ENCODE peak calls at places on chromosomes 2 and 18, in four cellular contexts. J is GM12865, U is substantia nigra, T is cortex of kidney. I is an unnamed sample.

GRCh38 chr2:172702451-172702850 is 33.2 kb upstream of the RAPGEF4 start:
- DNase-seq in J (no peak), U (no peak), T (no peak), I (no peak)

GRCh38 chr2:200492656-200493055 is 17.2 kb downstream of the KCTD18 start:
- DNase-seq in J (no peak), U (no peak), T (no peak), I (no peak)

GRCh38 chr2:63665806-63666205 is 77.0 kb downstream of the MDH1 start:
- DNase-seq in J (no peak), U (no peak), T (no peak), I (peak)

GRCh38 chr2:157692768-157693167 is 64.1 kb upstream of the ACVR1C start:
- DNase-seq in J (no peak), U (no peak), T (no peak), I (peak)

GRCh38 chr2:27888790-27889189 is 1.4 kb downstream of the RBKS start:
- DNase-seq in J (no peak), U (no peak), T (no peak), I (no peak)

GRCh38 chr18:57923606-57924005 is 120.4 kb upstream of the NEDD4L start:
- DNase-seq in J (no peak), U (no peak), T (no peak), I (no peak)

GRCh38 chr2:162545254-162545653 is 201.3 kb downstream of the GCA start:
- DNase-seq in J (no peak), U (no peak), T (no peak), I (no peak)

GRCh38 chr2:73448856-73449255 is 63.2 kb downstream of the ALMS1 start:
- DNase-seq in J (no peak), U (no peak), T (no peak), I (no peak)

GRCh38 chr18:49590608-49591007 is 28.8 kb downstream of the LIPG start:
- DNase-seq in J (no peak), U (no peak), T (no peak), I (no peak)

GRCh38 chr2:64454316-64455030 is 511 bp downstream of the LGALSL start:
- DNase-seq in J (peak), U (peak), T (no peak), I (no peak)

GRCh38 chr2:212943351-212943750 is 208.1 kb downstream of the IKZF2 start:
- DNase-seq in J (no peak), U (no peak), T (no peak), I (no peak)